ENCODE peak calls at places on chromosome 21, in eight cellular contexts. P, D, G, Z, R, C, S and N are unnamed samples.

GRCh38 chr21:14825405-14826032 is 239.3 kb downstream of the NRIP1 start:
- DNase-seq in Z (no peak), P (no peak), D (no peak), C (no peak), G (no peak), S (no peak), R (no peak), N (no peak)

GRCh38 chr21:45870421-45870820 is 111.1 kb upstream of the COL6A1 start:
- DNase-seq in D (no peak), R (no peak), C (no peak), Z (no peak), S (no peak), P (no peak), G (no peak), N (no peak)

GRCh38 chr21:25750085-25750484 is 15.3 kb downstream of the GABPA start:
- DNase-seq in P (no peak), G (no peak), R (no peak), S (peak), Z (no peak), C (no peak), D (no peak), N (no peak)

GRCh38 chr21:28605138-28605537 is 387.5 kb downstream of the LTN1 start:
- DNase-seq in Z (no peak), S (no peak), G (no peak), D (no peak), C (no peak), P (no peak), R (no peak), N (peak)

GRCh38 chr21:32185726-32186125 is 93.1 kb downstream of the MIS18A start:
- DNase-seq in D (no peak), Z (no peak), C (no peak), S (no peak), R (no peak), P (no peak), G (no peak), N (no peak)

GRCh38 chr21:44962481-44962966 is 22.7 kb downstream of the SLX9 start:
- DNase-seq in D (peak), R (no peak), G (peak), C (peak), Z (no peak), S (no peak), P (no peak), N (no peak)

GRCh38 chr21:44898011-44898493 is 22.6 kb downstream of the ITGB2 start:
- DNase-seq in Z (no peak), G (no peak), R (no peak), P (no peak), D (no peak), S (no peak), C (no peak), N (no peak)

GRCh38 chr21:33301632-33302002 is 23.2 kb upstream of the IFNAR1 start:
- DNase-seq in D (no peak), R (no peak), Z (no peak), S (no peak), G (no peak), C (no peak), P (no peak), N (no peak)

GRCh38 chr21:31915566-31915965 is 42.7 kb downstream of the HUNK start:
- DNase-seq in Z (no peak), C (no peak), D (no peak), P (no peak), R (no peak), G (no peak), S (no peak), N (no peak)

GRCh38 chr21:35398366-35398982 is 349.4 kb upstream of the RUNX1 start:
- DNase-seq in D (peak), C (no peak), G (no peak), P (peak), S (no peak), R (no peak), Z (no peak), N (no peak)

GRCh38 chr21:15728046-15728445 is 1.7 kb upstream of the USP25 start:
- DNase-seq in R (no peak), P (no peak), G (no peak), S (no peak), C (no peak), Z (no peak), D (no peak), N (no peak)

GRCh38 chr21:41610042-41610839 is 102.3 kb upstream of the TMPRSS2 start:
- DNase-seq in P (peak), Z (no peak), G (no peak), C (peak), S (peak), D (peak), R (peak), N (no peak)

GRCh38 chr21:45332981-45333582 is 45.4 kb upstream of the POFUT2 start:
- DNase-seq in C (no peak), P (no peak), Z (no peak), D (no peak), G (no peak), R (no peak), S (no peak), N (no peak)

GRCh38 chr21:24160528-24160927 is 1446.8 kb downstream of the MRPL39 start:
- DNase-seq in D (no peak), Z (no peak), R (no peak), C (no peak), P (no peak), S (no peak), G (no peak), N (no peak)

GRCh38 chr21:45838636-45839035 is 142.9 kb upstream of the COL6A1 start:
- DNase-seq in Z (no peak), D (peak), P (no peak), G (no peak), C (no peak), S (no peak), R (no peak), N (no peak)

GRCh38 chr21:17610862-17611261 is 1.8 kb downstream of the BTG3 start:
- DNase-seq in R (peak), C (no peak), P (no peak), D (peak), Z (no peak), G (no peak), S (peak), N (no peak)

GRCh38 chr21:34582506-34583150 is 32.3 kb downstream of the RCAN1 start:
- DNase-seq in S (peak), G (no peak), R (peak), C (peak), P (no peak), Z (no peak), D (peak), N (no peak)

GRCh38 chr21:14545906-14546480 is at the start of gene SAMSN1:
- DNase-seq in D (peak), C (no peak), Z (no peak), S (peak), P (no peak), G (no peak), R (no peak), N (peak)

GRCh38 chr21:27047331-27048314 is 80.7 kb upstream of the ADAMTS5 start:
- DNase-seq in G (peak), D (no peak), S (no peak), C (no peak), Z (no peak), R (no peak), P (no peak), N (no peak)

GRCh38 chr21:36728371-36729111 is 29.6 kb downstream of the SIM2 start:
- DNase-seq in C (no peak), S (no peak), R (no peak), G (no peak), D (no peak), Z (no peak), P (peak), N (no peak)

GRCh38 chr21:31630062-31630711 is 29.3 kb upstream of the SOD1 start:
- DNase-seq in D (peak), P (peak), R (no peak), Z (no peak), S (no peak), G (peak), C (no peak), N (no peak)

GRCh38 chr21:35400233-35400939 is 351.3 kb upstream of the RUNX1 start:
- DNase-seq in S (peak), P (peak), G (peak), Z (no peak), R (peak), C (peak), D (peak), N (peak)